ENCODE peak calls at places on chromosomes 7 and 10, in seven cellular contexts. U, H, R, V, E, K and O are unnamed samples.

GRCh38 chr7:130758429-130759056 is 24.5 kb upstream of the KLF14 start:
- DNase-seq in V (no peak), R (no peak), E (peak; percentile 39), K (peak; percentile 17), H (no peak), U (no peak), O (peak; percentile 3)

GRCh38 chr7:72063325-72063724 is 348.8 kb downstream of the CALN1 start:
- DNase-seq in R (no peak), U (no peak), V (no peak), K (no peak), H (no peak), E (no peak), O (no peak)

GRCh38 chr7:155567646-155568334 is 21.4 kb upstream of the CNPY1 start:
- DNase-seq in R (no peak), H (no peak), K (no peak), U (no peak), V (no peak), E (no peak), O (no peak)

GRCh38 chr10:8071006-8071405 is 16.5 kb downstream of the GATA3 start:
- DNase-seq in V (no peak), U (no peak), K (no peak), H (no peak), R (no peak), E (no peak), O (no peak)

GRCh38 chr7:46933596-46933995 is 648.3 kb downstream of the TNS3 start:
- DNase-seq in K (no peak), R (no peak), U (no peak), V (no peak), E (no peak), H (no peak), O (no peak)

GRCh38 chr10:131979821-131980270 is 1.9 kb downstream of the BNIP3 start:
- DNase-seq in U (no peak), K (no peak), R (no peak), H (no peak), E (no peak), V (peak; percentile 36), O (no peak)

GRCh38 chr7:96084880-96085551 is 236.9 kb downstream of the SLC25A13 start:
- DNase-seq in H (no peak), U (no peak), R (no peak), E (no peak), V (peak; percentile 9), K (no peak), O (peak; percentile 64)

GRCh38 chr7:68216046-68216445 is 1219.4 kb downstream of the TYW1 start:
- DNase-seq in V (no peak), K (no peak), U (no peak), E (peak; percentile 26), R (no peak), H (no peak), O (peak; percentile 67)

GRCh38 chr7:140262242-140262903 is 85.6 kb upstream of the KDM7A start:
- DNase-seq in R (no peak), V (no peak), E (no peak), H (no peak), K (no peak), U (no peak), O (no peak)